ENCODE peak calls at places on chromosomes 5 and 9, in nine cellular contexts. W is SJSA1; A is stimulated activated CD4-positive, alpha-beta T cell treated with anti-CD3 and anti-CD28 coated beads, Interleukin-1b, Interleukin-23, amount 100 ng/mL, for 1 hour; U is upper lobe of right lung; Z is BE2C; K is WTC11; D is PC-3; P is endodermal cell; F is glutamatergic neuron. O is an unnamed sample.

GRCh38 chr9:123548749-123549545 is 192.9 kb downstream of the CRB2 start:
- DNase-seq in W (no peak), A (peak), U (no peak), Z (no peak), K (no peak), D (no peak), P (no peak), F (no peak), O (no peak)

GRCh38 chr9:98502976-98503325 is 205.8 kb downstream of the GABBR2 start:
- DNase-seq in W (no peak), A (no peak), U (peak), Z (no peak), K (peak), D (no peak), P (peak), F (no peak), O (no peak)

GRCh38 chr5:176391999-176392398 is 3.4 kb downstream of the HIGD2A start:
- DNase-seq in W (no peak), A (no peak), U (no peak), Z (no peak), K (no peak), D (no peak), P (no peak), F (no peak), O (no peak)

GRCh38 chr9:136723362-136723976 is 11.1 kb downstream of the DIPK1B start:
- DNase-seq in W (no peak), A (no peak), U (no peak), Z (peak), K (no peak), D (no peak), P (no peak), F (no peak), O (no peak)

GRCh38 chr9:33799928-33800689 is 4.7 kb downstream of the PRSS3 start:
- DNase-seq in W (no peak), A (no peak), U (no peak), Z (no peak), K (no peak), D (no peak), P (no peak), F (no peak), O (no peak)

GRCh38 chr9:96344458-96345180 is 38.9 kb downstream of the SLC35D2 start:
- DNase-seq in W (peak), A (no peak), U (no peak), Z (peak), K (no peak), D (peak), P (peak), F (peak), O (peak)

GRCh38 chr5:140141241-140141640 is 15.5 kb downstream of the IGIP start:
- DNase-seq in W (no peak), A (no peak), U (no peak), Z (no peak), K (no peak), D (no peak), P (no peak), F (no peak), O (no peak)

GRCh38 chr9:25681270-25681669 is 3.0 kb upstream of the TUSC1 start:
- DNase-seq in W (no peak), A (no peak), U (no peak), Z (no peak), K (no peak), D (peak), P (no peak), F (no peak), O (peak)

GRCh38 chr5:60248900-60249299 is 355.4 kb upstream of the PDE4D start:
- DNase-seq in W (no peak), A (no peak), U (no peak), Z (no peak), K (no peak), D (no peak), P (no peak), F (no peak), O (no peak)

GRCh38 chr5:131974956-131975726 is 29.7 kb upstream of the MEIKIN start:
- DNase-seq in W (no peak), A (no peak), U (peak), Z (no peak), K (no peak), D (no peak), P (peak), F (no peak), O (no peak)

GRCh38 chr5:65213921-65214525 is 267.7 kb downstream of the ADAMTS6 start:
- DNase-seq in W (peak), A (no peak), U (no peak), Z (peak), K (peak), D (peak), P (peak), F (no peak), O (peak)

GRCh38 chr5:89384391-89384790 is 501.4 kb upstream of the MEF2C start:
- DNase-seq in W (no peak), A (no peak), U (no peak), Z (no peak), K (no peak), D (no peak), P (no peak), F (no peak), O (no peak)

GRCh38 chr9:123407537-123407828 is 51.5 kb downstream of the CRB2 start:
- DNase-seq in W (no peak), A (no peak), U (no peak), Z (no peak), K (no peak), D (no peak), P (no peak), F (no peak), O (no peak)

GRCh38 chr9:120925535-120926396 is 830 bp downstream of the TRAF1 start:
- DNase-seq in W (peak), A (peak), U (no peak), Z (no peak), K (no peak), D (peak), P (no peak), F (no peak), O (peak)

GRCh38 chr9:3992924-3993323 is 306.9 kb downstream of the GLIS3 start:
- DNase-seq in W (no peak), A (no peak), U (no peak), Z (no peak), K (no peak), D (no peak), P (no peak), F (no peak), O (no peak)

GRCh38 chr5:88544131-88544530 is 275.5 kb upstream of the TMEM161B start:
- DNase-seq in W (no peak), A (no peak), U (no peak), Z (no peak), K (no peak), D (no peak), P (no peak), F (no peak), O (no peak)

GRCh38 chr9:136567651-136568287 is 21.9 kb upstream of the NOTCH1 start:
- DNase-seq in W (peak), A (no peak), U (no peak), Z (no peak), K (peak), D (peak), P (peak), F (no peak), O (peak)

GRCh38 chr9:37534412-37534811 is 41.8 kb downstream of the FBXO10 start:
- DNase-seq in W (no peak), A (no peak), U (no peak), Z (no peak), K (no peak), D (no peak), P (no peak), F (no peak), O (no peak)

GRCh38 chr5:66209350-66209749 is 65.2 kb downstream of the SREK1 start:
- DNase-seq in W (peak), A (no peak), U (no peak), Z (no peak), K (peak), D (peak), P (peak), F (no peak), O (peak)

GRCh38 chr5:36692791-36693763 is 86.7 kb downstream of the SLC1A3 start:
- DNase-seq in W (peak), A (no peak), U (peak), Z (peak), K (peak), D (peak), P (peak), F (peak), O (peak)

GRCh38 chr5:94057655-94058054 is 316.3 kb upstream of the POU5F2 start:
- DNase-seq in W (no peak), A (no peak), U (no peak), Z (no peak), K (no peak), D (no peak), P (no peak), F (no peak), O (no peak)

GRCh38 chr5:21419383-21419782 is 1431.4 kb upstream of the CDH18 start:
- DNase-seq in W (no peak), A (no peak), U (no peak), Z (no peak), K (no peak), D (peak), P (no peak), F (no peak), O (no peak)

GRCh38 chr5:150161242-150162141 is 5.1 kb upstream of the CDX1 start:
- DNase-seq in W (peak), A (peak), U (peak), Z (peak), K (peak), D (peak), P (peak), F (peak), O (peak)

GRCh38 chr5:87298687-87299362 is 31.1 kb downstream of the RASA1 start:
- DNase-seq in W (no peak), A (no peak), U (no peak), Z (no peak), K (no peak), D (peak), P (no peak), F (no peak), O (no peak)

GRCh38 chr5:135365281-135365680 is 33.8 kb downstream of the MACROH2A1 start:
- DNase-seq in W (no peak), A (no peak), U (no peak), Z (no peak), K (no peak), D (no peak), P (peak), F (no peak), O (no peak)

GRCh38 chr9:119366909-119367690 is 2.1 kb downstream of the BRINP1 start:
- DNase-seq in W (no peak), A (no peak), U (no peak), Z (no peak), K (no peak), D (no peak), P (peak), F (peak), O (peak)

GRCh38 chr9:127065592-127065991 is 56.8 kb downstream of the ANGPTL2 start:
- DNase-seq in W (no peak), A (no peak), U (no peak), Z (no peak), K (no peak), D (peak), P (no peak), F (no peak), O (peak)

GRCh38 chr9:16131269-16131668 is 578.4 kb downstream of the CCDC171 start:
- DNase-seq in W (no peak), A (no peak), U (no peak), Z (no peak), K (no peak), D (peak), P (peak), F (no peak), O (peak)

O was measured in mammary epithelial cell.